ENCODE peak calls at places on chromosomes 7 and 10, in four cellular contexts. One of them, this sample, is unnamed.

GRCh38 chr7:147509859-147510542 is 1080.6 kb upstream of the C7orf33 start:
- DNase-seq in PC-3: peak
- DNase-seq in pancreas: no peak
- DNase-seq in fibroblast of the aortic adventitia: peak
- DNase-seq in this sample: no peak

GRCh38 chr7:35647171-35647574 is 47.8 kb downstream of the HERPUD2 start:
- DNase-seq in PC-3: no peak
- DNase-seq in pancreas: peak
- DNase-seq in fibroblast of the aortic adventitia: no peak
- DNase-seq in this sample: no peak

GRCh38 chr7:4133491-4134044 is 548.5 kb upstream of the FOXK1 start:
- DNase-seq in PC-3: no peak
- DNase-seq in pancreas: no peak
- DNase-seq in fibroblast of the aortic adventitia: no peak
- DNase-seq in this sample: no peak

GRCh38 chr7:2607122-2607912 is 24.5 kb upstream of the TTYH3 start:
- DNase-seq in PC-3: no peak
- DNase-seq in pancreas: no peak
- DNase-seq in fibroblast of the aortic adventitia: peak
- DNase-seq in this sample: no peak

GRCh38 chr10:43220971-43221418 is 45.9 kb downstream of the RASGEF1A start:
- DNase-seq in PC-3: no peak
- DNase-seq in pancreas: peak
- DNase-seq in fibroblast of the aortic adventitia: no peak
- DNase-seq in this sample: no peak

GRCh38 chr7:25303380-25304321 is 75.4 kb upstream of the NPVF start:
- DNase-seq in PC-3: no peak
- DNase-seq in pancreas: no peak
- DNase-seq in fibroblast of the aortic adventitia: peak
- DNase-seq in this sample: no peak

GRCh38 chr7:112442210-112442609 is 8.1 kb upstream of the IFRD1 start:
- DNase-seq in PC-3: no peak
- DNase-seq in pancreas: no peak
- DNase-seq in fibroblast of the aortic adventitia: no peak
- DNase-seq in this sample: no peak

GRCh38 chr10:28587270-28587969 is 54.5 kb downstream of the WAC start:
- DNase-seq in PC-3: no peak
- DNase-seq in pancreas: no peak
- DNase-seq in fibroblast of the aortic adventitia: peak
- DNase-seq in this sample: no peak

GRCh38 chr10:132847856-132848255 is 61.9 kb upstream of the NKX6-2 start:
- DNase-seq in PC-3: no peak
- DNase-seq in pancreas: no peak
- DNase-seq in fibroblast of the aortic adventitia: no peak
- DNase-seq in this sample: no peak

GRCh38 chr10:113232928-113233511 is 283.0 kb downstream of the TCF7L2 start:
- DNase-seq in PC-3: no peak
- DNase-seq in pancreas: no peak
- DNase-seq in fibroblast of the aortic adventitia: no peak
- DNase-seq in this sample: no peak

GRCh38 chr7:64887756-64888508 is 15.1 kb upstream of the ZNF273 start:
- DNase-seq in PC-3: no peak
- DNase-seq in pancreas: peak
- DNase-seq in fibroblast of the aortic adventitia: no peak
- DNase-seq in this sample: no peak

GRCh38 chr7:134357486-134357885 is 40.8 kb upstream of the SLC35B4 start:
- DNase-seq in PC-3: no peak
- DNase-seq in pancreas: no peak
- DNase-seq in fibroblast of the aortic adventitia: no peak
- DNase-seq in this sample: no peak

GRCh38 chr10:84329986-84330651 is 1.7 kb downstream of the CCSER2 start:
- DNase-seq in PC-3: no peak
- DNase-seq in pancreas: no peak
- DNase-seq in fibroblast of the aortic adventitia: no peak
- DNase-seq in this sample: no peak

GRCh38 chr7:107563761-107564552 is at the start of the genes COG5 and DUS4L:
- DNase-seq in PC-3: peak
- DNase-seq in pancreas: peak
- DNase-seq in fibroblast of the aortic adventitia: peak
- DNase-seq in this sample: no peak

GRCh38 chr10:60021324-60021723 is 115.0 kb upstream of the CCDC6 start:
- DNase-seq in PC-3: no peak
- DNase-seq in pancreas: no peak
- DNase-seq in fibroblast of the aortic adventitia: no peak
- DNase-seq in this sample: no peak

GRCh38 chr10:132162021-132162531 is 24.7 kb upstream of the DPYSL4 start:
- DNase-seq in PC-3: no peak
- DNase-seq in pancreas: no peak
- DNase-seq in fibroblast of the aortic adventitia: no peak
- DNase-seq in this sample: no peak

GRCh38 chr10:100020161-100020882 is 10.6 kb upstream of the DNMBP start:
- DNase-seq in PC-3: peak
- DNase-seq in pancreas: no peak
- DNase-seq in fibroblast of the aortic adventitia: no peak
- DNase-seq in this sample: no peak

GRCh38 chr7:12056977-12057376 is 154.1 kb upstream of the TMEM106B start:
- DNase-seq in PC-3: no peak
- DNase-seq in pancreas: no peak
- DNase-seq in fibroblast of the aortic adventitia: no peak
- DNase-seq in this sample: no peak

GRCh38 chr7:55206235-55207029 is 158.7 kb upstream of the LANCL2 start:
- DNase-seq in PC-3: peak
- DNase-seq in pancreas: no peak
- DNase-seq in fibroblast of the aortic adventitia: no peak
- DNase-seq in this sample: no peak

GRCh38 chr10:57102234-57102633 is 741.2 kb upstream of the ZWINT start:
- DNase-seq in PC-3: no peak
- DNase-seq in pancreas: no peak
- DNase-seq in fibroblast of the aortic adventitia: no peak
- DNase-seq in this sample: no peak

GRCh38 chr10:77532068-77532467 is 105.5 kb downstream of the KCNMA1 start:
- DNase-seq in PC-3: no peak
- DNase-seq in pancreas: no peak
- DNase-seq in fibroblast of the aortic adventitia: peak
- DNase-seq in this sample: peak

GRCh38 chr10:91541481-91541880 is 91.4 kb downstream of the PPP1R3C start:
- DNase-seq in PC-3: no peak
- DNase-seq in pancreas: no peak
- DNase-seq in fibroblast of the aortic adventitia: no peak
- DNase-seq in this sample: no peak

GRCh38 chr10:72419241-72419640 is 64.5 kb upstream of the DNAJB12 start:
- DNase-seq in PC-3: no peak
- DNase-seq in pancreas: no peak
- DNase-seq in fibroblast of the aortic adventitia: no peak
- DNase-seq in this sample: no peak

GRCh38 chr7:35785250-35785649 is 15.6 kb upstream of the SEPTIN7 start:
- DNase-seq in PC-3: no peak
- DNase-seq in pancreas: no peak
- DNase-seq in fibroblast of the aortic adventitia: no peak
- DNase-seq in this sample: no peak

GRCh38 chr10:72557362-72557761 is 68.5 kb downstream of the MICU1 start:
- DNase-seq in PC-3: no peak
- DNase-seq in pancreas: no peak
- DNase-seq in fibroblast of the aortic adventitia: peak
- DNase-seq in this sample: peak

GRCh38 chr7:4067874-4068273 is 614.2 kb upstream of the FOXK1 start:
- DNase-seq in PC-3: no peak
- DNase-seq in pancreas: no peak
- DNase-seq in fibroblast of the aortic adventitia: no peak
- DNase-seq in this sample: no peak

GRCh38 chr10:77304192-77304591 is 333.4 kb downstream of the KCNMA1 start:
- DNase-seq in PC-3: no peak
- DNase-seq in pancreas: no peak
- DNase-seq in fibroblast of the aortic adventitia: no peak
- DNase-seq in this sample: no peak

GRCh38 chr10:130013938-130014733 is 50.1 kb upstream of the EBF3 start:
- DNase-seq in PC-3: no peak
- DNase-seq in pancreas: no peak
- DNase-seq in fibroblast of the aortic adventitia: no peak
- DNase-seq in this sample: no peak

GRCh38 chr7:138608292-138608691 is 92.9 kb downstream of the SVOPL start:
- DNase-seq in PC-3: no peak
- DNase-seq in pancreas: peak
- DNase-seq in fibroblast of the aortic adventitia: peak
- DNase-seq in this sample: no peak

GRCh38 chr7:51639661-51640340 is 323.2 kb upstream of the COBL start:
- DNase-seq in PC-3: peak
- DNase-seq in pancreas: no peak
- DNase-seq in fibroblast of the aortic adventitia: no peak
- DNase-seq in this sample: no peak

GRCh38 chr10:13717936-13718772 is 131.4 kb downstream of the PRPF18 start:
- DNase-seq in PC-3: peak
- DNase-seq in pancreas: peak
- DNase-seq in fibroblast of the aortic adventitia: peak
- DNase-seq in this sample: peak

GRCh38 chr10:120979435-120980315 is 128.5 kb downstream of the WDR11 start:
- DNase-seq in PC-3: no peak
- DNase-seq in pancreas: peak
- DNase-seq in fibroblast of the aortic adventitia: no peak
- DNase-seq in this sample: no peak

GRCh38 chr10:75272896-75273295 is 37.1 kb upstream of the COMTD1 start:
- DNase-seq in PC-3: peak
- DNase-seq in pancreas: no peak
- DNase-seq in fibroblast of the aortic adventitia: no peak
- DNase-seq in this sample: no peak

GRCh38 chr7:4056552-4057288 is 625.4 kb upstream of the FOXK1 start:
- DNase-seq in PC-3: no peak
- DNase-seq in pancreas: no peak
- DNase-seq in fibroblast of the aortic adventitia: no peak
- DNase-seq in this sample: no peak

GRCh38 chr10:128062331-128062730 is 63.9 kb downstream of the MKI67 start:
- DNase-seq in PC-3: no peak
- DNase-seq in pancreas: no peak
- DNase-seq in fibroblast of the aortic adventitia: no peak
- DNase-seq in this sample: no peak

GRCh38 chr7:116305485-116306408 is 95.4 kb downstream of the TES start:
- DNase-seq in PC-3: peak
- DNase-seq in pancreas: no peak
- DNase-seq in fibroblast of the aortic adventitia: no peak
- DNase-seq in this sample: no peak

GRCh38 chr10:26483554-26483953 is 45.4 kb downstream of the APBB1IP start:
- DNase-seq in PC-3: peak
- DNase-seq in pancreas: no peak
- DNase-seq in fibroblast of the aortic adventitia: no peak
- DNase-seq in this sample: no peak

GRCh38 chr7:92461027-92462003 is 14.0 kb downstream of the GATAD1 start:
- DNase-seq in PC-3: peak
- DNase-seq in pancreas: peak
- DNase-seq in fibroblast of the aortic adventitia: peak
- DNase-seq in this sample: no peak
- TF ChIP-seq CTCF in PC-3: peak
- TF ChIP-seq CTCF in pancreas: peak
- TF ChIP-seq CTCF in fibroblast of the aortic adventitia: peak
- TF ChIP-seq CTCF in this sample: peak

DNA sequence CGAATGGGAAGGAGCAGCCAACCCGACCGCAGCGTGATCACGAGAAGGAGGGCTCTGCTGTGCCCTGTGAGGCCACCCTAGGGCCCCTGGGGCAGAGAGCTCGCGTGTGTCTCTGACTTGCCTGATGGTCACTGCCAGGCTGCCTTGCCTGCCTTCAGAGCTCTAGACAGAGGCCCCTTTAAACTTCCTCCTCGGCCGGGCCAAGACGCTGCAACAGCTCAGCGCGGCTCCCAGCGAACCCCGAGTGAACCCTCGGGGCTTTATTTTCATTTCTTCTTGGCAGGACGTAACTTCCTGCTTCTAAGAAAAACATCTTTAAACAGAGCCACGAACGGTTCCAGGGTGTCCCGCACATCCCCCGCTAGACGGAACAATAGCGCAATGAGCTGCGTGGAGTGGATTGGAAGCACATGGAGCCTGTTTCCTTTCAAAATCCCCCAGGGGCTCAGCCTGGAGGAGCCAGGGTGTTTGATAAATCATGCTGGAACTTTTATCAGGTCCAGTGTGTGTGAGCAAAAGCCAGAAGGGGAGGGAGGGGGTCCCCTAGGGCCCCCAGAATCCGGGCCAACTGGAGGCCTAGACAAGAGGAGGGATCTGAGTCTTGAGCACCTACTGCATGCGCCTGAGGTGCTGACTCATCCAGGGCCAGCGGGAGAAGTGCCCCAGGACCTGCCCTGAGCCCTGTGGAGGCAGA is 134.1 kb upstream of the GDF10 start:
- DNase-seq in PC-3: no peak
- DNase-seq in pancreas: no peak
- DNase-seq in fibroblast of the aortic adventitia: peak
- DNase-seq in this sample: no peak
- H3K4me3 ChIP-seq in PC-3: no peak
- H3K4me3 ChIP-seq in pancreas: no peak
- H3K4me3 ChIP-seq in fibroblast of the aortic adventitia: peak
- H3K4me3 ChIP-seq in this sample: peak

DNA sequence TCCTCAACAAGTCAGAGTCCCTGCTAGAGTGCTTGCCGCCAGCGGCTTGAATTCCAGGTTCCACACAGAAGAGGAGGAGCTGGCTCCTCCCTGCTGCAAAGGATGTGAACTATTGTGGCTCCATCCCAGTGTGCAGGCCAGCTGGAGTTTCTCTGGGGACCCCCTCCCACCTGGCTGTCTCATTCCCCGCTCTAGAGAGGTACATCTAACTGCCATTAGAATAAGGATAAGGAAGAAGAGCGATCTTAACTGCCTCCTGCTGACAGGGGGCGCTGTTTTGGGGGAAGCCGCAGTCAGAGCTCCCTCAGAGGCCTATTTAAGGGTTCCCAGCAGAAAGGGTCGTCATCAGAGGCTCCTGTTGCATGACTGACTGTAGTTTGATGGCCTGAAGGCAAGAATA is 40.8 kb upstream of the HECW1 start:
- DNase-seq in PC-3: peak
- DNase-seq in pancreas: no peak
- DNase-seq in fibroblast of the aortic adventitia: peak
- DNase-seq in this sample: no peak
- TF ChIP-seq CTCF in PC-3: peak
- TF ChIP-seq CTCF in pancreas: no peak
- TF ChIP-seq CTCF in fibroblast of the aortic adventitia: peak
- TF ChIP-seq CTCF in this sample: no peak

DNA sequence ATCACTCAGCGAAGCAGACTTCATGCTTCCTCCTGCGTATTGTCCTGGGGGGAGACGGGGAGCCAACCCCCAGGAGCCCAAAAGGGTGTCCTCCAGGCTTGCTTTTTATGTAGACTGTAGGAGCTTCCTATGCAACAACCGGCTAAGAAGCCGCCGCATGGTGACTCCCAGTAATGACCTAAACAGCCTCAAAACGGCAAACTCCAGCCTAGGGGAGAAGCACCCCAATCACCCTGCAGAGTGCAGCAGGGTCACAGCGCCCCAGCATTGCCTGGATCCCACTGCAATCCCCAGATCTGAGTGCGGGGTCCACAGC is 52.0 kb downstream of the PROSER2 start:
- DNase-seq in PC-3: no peak
- DNase-seq in pancreas: no peak
- DNase-seq in fibroblast of the aortic adventitia: no peak
- DNase-seq in this sample: no peak
- H3K4me3 ChIP-seq in PC-3: no peak
- H3K4me3 ChIP-seq in pancreas: no peak
- H3K4me3 ChIP-seq in fibroblast of the aortic adventitia: no peak
- H3K4me3 ChIP-seq in this sample: no peak

GRCh38 chr7:114663502-114663901 is 248.9 kb downstream of the FOXP2 start:
- DNase-seq in PC-3: peak
- DNase-seq in pancreas: no peak
- DNase-seq in fibroblast of the aortic adventitia: peak
- DNase-seq in this sample: no peak
- TF ChIP-seq CTCF in PC-3: peak
- TF ChIP-seq CTCF in pancreas: no peak
- TF ChIP-seq CTCF in fibroblast of the aortic adventitia: peak
- TF ChIP-seq CTCF in this sample: no peak

This sample was measured in AG04449.